ENCODE peak calls at places on chromosomes 2 and 18, in five cellular contexts. One of them, this sample, is unnamed.

GRCh38 chr18:35478520-35479435 is 19.0 kb downstream of the INO80C start:
- DNase-seq in A549: peak; percentile 82
- DNase-seq in Peyer's patch: no peak
- DNase-seq in IMR-90: peak; percentile 86
- DNase-seq in GM23248: peak; percentile 95
- DNase-seq in this sample: peak; percentile 40

GRCh38 chr2:162840598-162841246 is 2.2 kb upstream of the KCNH7 start:
- DNase-seq in A549: peak; percentile 4
- DNase-seq in Peyer's patch: no peak
- DNase-seq in IMR-90: peak; percentile 38
- DNase-seq in GM23248: peak; percentile 62
- DNase-seq in this sample: peak; percentile 19

GRCh38 chr2:119223521-119224390 is at the start of gene STEAP3:
- DNase-seq in A549: peak; percentile 69
- DNase-seq in Peyer's patch: peak; percentile 85
- DNase-seq in IMR-90: peak; percentile 35
- DNase-seq in GM23248: peak; percentile 73
- DNase-seq in this sample: peak; percentile 90

GRCh38 chr18:75638597-75639467 is 211.3 kb upstream of the SMIM21 start:
- DNase-seq in A549: no peak
- DNase-seq in Peyer's patch: no peak
- DNase-seq in IMR-90: peak; percentile 60
- DNase-seq in GM23248: peak; percentile 78
- DNase-seq in this sample: peak; percentile 67

GRCh38 chr18:75090336-75090735 is 118.6 kb downstream of the PTGR3 start:
- DNase-seq in A549: no peak
- DNase-seq in Peyer's patch: no peak
- DNase-seq in IMR-90: no peak
- DNase-seq in GM23248: no peak
- DNase-seq in this sample: no peak

GRCh38 chr2:195543902-195544894 is 112.8 kb upstream of the SLC39A10 start:
- DNase-seq in A549: peak; percentile 71
- DNase-seq in Peyer's patch: no peak
- DNase-seq in IMR-90: peak; percentile 93
- DNase-seq in GM23248: peak; percentile 85
- DNase-seq in this sample: peak; percentile 52

GRCh38 chr2:144012304-144012703 is 507.6 kb downstream of the ZEB2 start:
- DNase-seq in A549: no peak
- DNase-seq in Peyer's patch: no peak
- DNase-seq in IMR-90: no peak
- DNase-seq in GM23248: no peak
- DNase-seq in this sample: no peak

GRCh38 chr2:216634317-216635148 is 1.3 kb downstream of the IGFBP2 start:
- DNase-seq in A549: no peak
- DNase-seq in Peyer's patch: no peak
- DNase-seq in IMR-90: no peak
- DNase-seq in GM23248: no peak
- DNase-seq in this sample: no peak

GRCh38 chr18:50061876-50062517 is 132.9 kb downstream of the MYO5B start:
- DNase-seq in A549: no peak
- DNase-seq in Peyer's patch: no peak
- DNase-seq in IMR-90: no peak
- DNase-seq in GM23248: no peak
- DNase-seq in this sample: no peak

GRCh38 chr18:25298853-25299274 is 53.1 kb downstream of the ZNF521 start:
- DNase-seq in A549: no peak
- DNase-seq in Peyer's patch: no peak
- DNase-seq in IMR-90: peak; percentile 99
- DNase-seq in GM23248: peak; percentile 94
- DNase-seq in this sample: peak; percentile 57

GRCh38 chr18:13223341-13224148 is 5.0 kb downstream of the LDLRAD4 start:
- DNase-seq in A549: no peak
- DNase-seq in Peyer's patch: peak; percentile 72
- DNase-seq in IMR-90: no peak
- DNase-seq in GM23248: no peak
- DNase-seq in this sample: no peak

GRCh38 chr2:71226391-71226964 is 425 bp downstream of the PAIP2B start:
- DNase-seq in A549: no peak
- DNase-seq in Peyer's patch: peak; percentile 54
- DNase-seq in IMR-90: no peak
- DNase-seq in GM23248: peak; percentile 18
- DNase-seq in this sample: peak; percentile 42

GRCh38 chr2:211368467-211368866 is 812.1 kb downstream of the CPS1 start:
- DNase-seq in A549: no peak
- DNase-seq in Peyer's patch: no peak
- DNase-seq in IMR-90: no peak
- DNase-seq in GM23248: no peak
- DNase-seq in this sample: no peak

GRCh38 chr2:232418056-232418455 is 11.4 kb downstream of the ALPG start:
- DNase-seq in A549: no peak
- DNase-seq in Peyer's patch: no peak
- DNase-seq in IMR-90: no peak
- DNase-seq in GM23248: no peak
- DNase-seq in this sample: no peak

GRCh38 chr2:42861321-42861720 is 68.9 kb upstream of the HAAO start:
- DNase-seq in A549: no peak
- DNase-seq in Peyer's patch: no peak
- DNase-seq in IMR-90: no peak
- DNase-seq in GM23248: no peak
- DNase-seq in this sample: no peak

GRCh38 chr2:237774811-237775553 is 23.6 kb upstream of the RBM44 start:
- DNase-seq in A549: peak; percentile 58
- DNase-seq in Peyer's patch: no peak
- DNase-seq in IMR-90: peak; percentile 50
- DNase-seq in GM23248: peak; percentile 67
- DNase-seq in this sample: peak; percentile 34

GRCh38 chr2:117832905-117833613 is 18.6 kb downstream of the DDX18 start:
- DNase-seq in A549: no peak
- DNase-seq in Peyer's patch: no peak
- DNase-seq in IMR-90: peak; percentile 60
- DNase-seq in GM23248: peak; percentile 74
- DNase-seq in this sample: no peak

GRCh38 chr2:104944495-104944894 is 90.6 kb downstream of the POU3F3 start:
- DNase-seq in A549: peak; percentile 3
- DNase-seq in Peyer's patch: no peak
- DNase-seq in IMR-90: no peak
- DNase-seq in GM23248: peak; percentile 21
- DNase-seq in this sample: no peak

GRCh38 chr18:39701839-39702238 is 2136.2 kb upstream of the CELF4 start:
- DNase-seq in A549: peak; percentile 8
- DNase-seq in Peyer's patch: no peak
- DNase-seq in IMR-90: peak; percentile 53
- DNase-seq in GM23248: no peak
- DNase-seq in this sample: no peak

GRCh38 chr2:68828887-68829708 is 42.1 kb downstream of the BMP10 start:
- DNase-seq in A549: peak; percentile 84
- DNase-seq in Peyer's patch: peak; percentile 87
- DNase-seq in IMR-90: peak; percentile 96
- DNase-seq in GM23248: peak; percentile 90
- DNase-seq in this sample: peak; percentile 96

GRCh38 chr2:159604159-159604558 is 12.2 kb downstream of the BAZ2B start:
- DNase-seq in A549: no peak
- DNase-seq in Peyer's patch: no peak
- DNase-seq in IMR-90: no peak
- DNase-seq in GM23248: no peak
- DNase-seq in this sample: no peak

DNA sequence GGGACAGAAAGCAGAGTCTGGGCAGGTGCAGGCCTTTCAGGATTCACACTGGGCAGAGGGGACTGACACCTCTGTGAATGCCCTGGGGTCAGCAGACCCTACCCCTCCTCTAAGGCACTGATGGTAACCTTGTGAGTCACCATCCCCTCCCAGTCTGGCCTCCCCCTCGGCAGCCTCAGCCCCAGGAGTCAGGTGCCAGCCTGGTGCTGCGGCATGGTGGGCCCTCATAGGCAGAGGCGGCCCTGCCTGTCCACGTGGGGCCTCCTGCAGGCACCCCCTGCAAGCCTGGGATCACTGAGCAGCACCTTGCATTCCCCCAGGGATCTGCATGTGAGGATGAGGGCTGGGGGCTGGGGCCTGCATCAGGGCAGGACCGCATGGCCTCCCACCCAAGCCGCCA is 4.8 kb upstream of the GPR17 start:
- DNase-seq in A549: no peak
- DNase-seq in Peyer's patch: no peak
- DNase-seq in IMR-90: no peak
- DNase-seq in GM23248: no peak
- DNase-seq in this sample: no peak
- H3K4me1 ChIP-seq in A549: peaks cover 15% of the 10 kb centered on the region
- H3K4me1 ChIP-seq in Peyer's patch: peaks cover 28% of the 10 kb centered on the region
- H3K4me1 ChIP-seq in IMR-90: peaks cover 11% of the 10 kb centered on the region
- H3K4me1 ChIP-seq in GM23248: peaks cover 9% of the 10 kb centered on the region
- H3K4me1 ChIP-seq in this sample: peaks cover 20% of the 10 kb centered on the region

GRCh38 chr2:28401411-28401810 is 8.8 kb downstream of the FOSL2 start:
- DNase-seq in A549: no peak
- DNase-seq in Peyer's patch: peak; percentile 47
- DNase-seq in IMR-90: no peak
- DNase-seq in GM23248: peak; percentile 56
- DNase-seq in this sample: no peak

GRCh38 chr2:28399289-28399688 is 6.6 kb downstream of the FOSL2 start:
- DNase-seq in A549: no peak
- DNase-seq in Peyer's patch: peak; percentile 34
- DNase-seq in IMR-90: no peak
- DNase-seq in GM23248: no peak
- DNase-seq in this sample: no peak

GRCh38 chr2:28399946-28400345 is 7.3 kb downstream of the FOSL2 start:
- DNase-seq in A549: no peak
- DNase-seq in Peyer's patch: peak; percentile 47
- DNase-seq in IMR-90: no peak
- DNase-seq in GM23248: no peak
- DNase-seq in this sample: no peak

GRCh38 chr2:28400921-28401320 is 8.3 kb downstream of the FOSL2 start:
- DNase-seq in A549: no peak
- DNase-seq in Peyer's patch: no peak
- DNase-seq in IMR-90: no peak
- DNase-seq in GM23248: no peak
- DNase-seq in this sample: no peak

DNA sequence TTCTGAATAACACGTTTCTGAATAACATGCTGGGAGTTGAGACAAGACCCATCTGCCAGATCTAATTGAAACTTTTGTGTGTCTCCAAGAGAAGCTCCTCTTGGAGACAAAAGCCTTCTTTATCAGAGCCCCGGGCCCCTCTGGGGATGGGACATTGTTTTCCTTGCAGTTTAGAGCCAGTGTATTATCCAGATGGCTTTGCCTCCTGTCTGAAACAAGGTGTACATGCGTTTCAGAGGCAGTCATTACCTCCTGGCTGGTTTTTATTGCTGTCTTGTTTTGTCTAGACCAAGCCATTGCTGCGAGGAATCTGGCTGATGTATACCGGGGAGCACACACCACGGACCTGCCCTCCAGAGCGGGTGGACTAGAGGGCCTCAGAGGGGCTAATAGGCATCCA is 7.8 kb downstream of the FOSL2 start:
- DNase-seq in A549: no peak
- DNase-seq in Peyer's patch: peak; percentile 8
- DNase-seq in IMR-90: no peak
- DNase-seq in GM23248: no peak
- DNase-seq in this sample: no peak
- H3K4me3 ChIP-seq in A549: no peak overlapping the region
- H3K4me3 ChIP-seq in Peyer's patch: no peak overlapping the region
- H3K4me3 ChIP-seq in IMR-90: no peak overlapping the region
- H3K4me3 ChIP-seq in GM23248: peak overlapping the region; percentile 95
- H3K4me3 ChIP-seq in this sample: no peak overlapping the region

GRCh38 chr2:40304340-40304739 is 147.6 kb downstream of the SLC8A1 start:
- DNase-seq in A549: no peak
- DNase-seq in Peyer's patch: no peak
- DNase-seq in IMR-90: no peak
- DNase-seq in GM23248: peak; percentile 49
- DNase-seq in this sample: no peak

GRCh38 chr2:40311026-40311425 is 140.9 kb downstream of the SLC8A1 start:
- DNase-seq in A549: no peak
- DNase-seq in Peyer's patch: no peak
- DNase-seq in IMR-90: no peak
- DNase-seq in GM23248: no peak
- DNase-seq in this sample: no peak

GRCh38 chr2:40315684-40316083 is 136.2 kb downstream of the SLC8A1 start:
- DNase-seq in A549: no peak
- DNase-seq in Peyer's patch: no peak
- DNase-seq in IMR-90: peak; percentile 71
- DNase-seq in GM23248: peak; percentile 82
- DNase-seq in this sample: no peak

DNA sequence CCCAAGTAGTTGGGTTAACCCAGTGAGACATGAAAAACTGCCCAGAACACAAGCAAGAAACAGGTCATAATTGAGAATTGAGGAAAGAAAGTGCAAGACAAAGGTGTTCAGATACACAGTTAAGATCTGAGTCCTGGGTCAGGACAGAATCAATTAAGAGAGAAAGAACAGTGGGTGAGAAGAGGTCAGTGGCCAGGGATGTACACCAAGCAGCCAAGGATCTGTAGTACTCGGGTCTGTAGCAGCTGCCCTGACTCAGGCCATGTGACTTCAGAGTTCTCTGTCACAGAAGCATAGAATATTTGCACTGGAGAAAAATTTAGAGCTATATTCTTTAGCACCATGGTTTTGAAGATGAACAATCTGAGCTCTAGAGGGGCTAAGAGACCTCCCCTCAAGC is 141.6 kb downstream of the SLC8A1 start:
- DNase-seq in A549: no peak
- DNase-seq in Peyer's patch: no peak
- DNase-seq in IMR-90: no peak
- DNase-seq in GM23248: no peak
- DNase-seq in this sample: no peak
- H3K4me1 ChIP-seq in A549: no peaks in the 10 kb centered on the region
- H3K4me1 ChIP-seq in Peyer's patch: no peaks in the 10 kb centered on the region
- H3K4me1 ChIP-seq in IMR-90: no peaks in the 10 kb centered on the region
- H3K4me1 ChIP-seq in GM23248: peaks cover 2% of the 10 kb centered on the region
- H3K4me1 ChIP-seq in this sample: no peaks in the 10 kb centered on the region

GRCh38 chr18:59919026-59919425 is 19.2 kb downstream of the PMAIP1 start:
- DNase-seq in A549: no peak
- DNase-seq in Peyer's patch: no peak
- DNase-seq in IMR-90: no peak
- DNase-seq in GM23248: no peak
- DNase-seq in this sample: peak; percentile 50

GRCh38 chr18:59916746-59917145 is 16.9 kb downstream of the PMAIP1 start:
- DNase-seq in A549: no peak
- DNase-seq in Peyer's patch: no peak
- DNase-seq in IMR-90: no peak
- DNase-seq in GM23248: no peak
- DNase-seq in this sample: no peak

GRCh38 chr18:59915606-59916005 is 15.8 kb downstream of the PMAIP1 start:
- DNase-seq in A549: no peak
- DNase-seq in Peyer's patch: no peak
- DNase-seq in IMR-90: peak; percentile 61
- DNase-seq in GM23248: peak; percentile 38
- DNase-seq in this sample: peak; percentile 20

GRCh38 chr18:59917422-59917821 is 17.6 kb downstream of the PMAIP1 start:
- DNase-seq in A549: no peak
- DNase-seq in Peyer's patch: no peak
- DNase-seq in IMR-90: peak; percentile 58
- DNase-seq in GM23248: peak; percentile 67
- DNase-seq in this sample: no peak

DNA sequence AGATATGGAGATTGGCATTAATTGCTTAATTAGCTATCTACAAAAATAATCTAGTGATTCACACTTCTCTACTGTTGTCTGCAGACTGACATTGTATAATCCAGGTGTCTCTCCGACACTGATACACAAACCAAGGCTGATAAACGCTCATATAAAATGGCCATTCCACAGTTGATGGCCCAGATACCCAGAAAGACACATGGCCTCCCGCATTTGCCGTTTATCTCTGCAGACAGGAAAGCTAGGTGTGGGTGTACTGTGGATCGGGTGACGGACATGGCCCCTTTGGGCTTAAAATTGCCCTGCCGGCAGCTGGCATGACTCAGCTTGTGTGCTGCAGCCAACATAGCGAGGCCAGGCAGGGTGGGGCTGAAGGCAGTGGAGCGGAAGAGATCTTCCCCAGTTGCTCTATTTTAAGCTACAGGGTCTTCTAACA is 18.5 kb downstream of the PMAIP1 start:
- DNase-seq in A549: peak; percentile 31
- DNase-seq in Peyer's patch: peak; percentile 75
- DNase-seq in IMR-90: peak; percentile 61
- DNase-seq in GM23248: peak; percentile 64
- DNase-seq in this sample: peak; percentile 53
- H3K4me3 ChIP-seq in A549: no peak overlapping the region
- H3K4me3 ChIP-seq in Peyer's patch: no peak overlapping the region
- H3K4me3 ChIP-seq in IMR-90: no peak overlapping the region
- H3K4me3 ChIP-seq in GM23248: no peak overlapping the region
- H3K4me3 ChIP-seq in this sample: no peak overlapping the region

This sample was measured in SJSA1.